ENCODE peak calls at places on chromosome 9, in four cellular contexts. H is GM23338, T is left ventricle myocardium inferior, S is uterus. Z is an unnamed sample. For H3K36me3, the result is how much of the 10 kb centered on the place peaks cover.

GRCh38 chr9:109244179-109245132 is 76.4 kb downstream of the EPB41L4B start:
- DNase-seq in H (peak), T (peak), S (peak), Z (peak)

GRCh38 chr9:77834898-77835505 is 186.9 kb upstream of the GNA14 start:
- DNase-seq in H (no peak), T (no peak), S (no peak), Z (no peak)

GRCh38 chr9:17342696-17343095 is 207.9 kb downstream of the CNTLN start:
- DNase-seq in H (peak), T (no peak), S (no peak), Z (no peak)

GRCh38 chr9:94168203-94169000 is 84.1 kb downstream of the PTPDC1 start:
- DNase-seq in H (no peak), T (no peak), S (no peak), Z (no peak)

GRCh38 chr9:5553211-5553610 is 42.9 kb downstream of the PDCD1LG2 start:
- DNase-seq in H (no peak), T (no peak), S (no peak), Z (no peak)

GRCh38 chr9:130898552-130898852 is 1.9 kb upstream of the QRFP start:
- DNase-seq in H (no peak), T (no peak), S (no peak), Z (no peak)

GRCh38 chr9:35629597-35629996 is 11.4 kb upstream of the CD72 start:
- DNase-seq in H (no peak), T (no peak), S (no peak), Z (no peak)

GRCh38 chr9:7403839-7404238 is 395.7 kb downstream of the DMAC1 start:
- DNase-seq in H (no peak), T (no peak), S (no peak), Z (no peak)

GRCh38 chr9:88478236-88478635 is 56.7 kb upstream of the NXNL2 start:
- DNase-seq in H (no peak), T (no peak), S (no peak), Z (no peak)

GRCh38 chr9:34249274-34249673 is 70.4 kb downstream of the UBAP1 start:
- DNase-seq in H (no peak), T (no peak), S (no peak), Z (no peak)

GRCh38 chr9:34253460-34253837 is 74.6 kb downstream of the UBAP1 start:
- DNase-seq in H (no peak), T (peak), S (no peak), Z (no peak)

GRCh38 chr9:34252670-34253459 is 74.0 kb downstream of the UBAP1 start:
- DNase-seq in H (peak), T (peak), S (peak), Z (peak)

GRCh38 chr9:34252016-34252415 is 73.2 kb downstream of the UBAP1 start:
- DNase-seq in H (no peak), T (no peak), S (no peak), Z (no peak)

GRCh38 chr9:34250721-34251120 is 71.9 kb downstream of the UBAP1 start:
- DNase-seq in H (no peak), T (no peak), S (no peak), Z (no peak)
- H3K36me3 ChIP-seq in H (under half), T (under half), S (under half), Z (under half)

GRCh38 chr9:26129216-26129615 is 451.0 kb upstream of the TUSC1 start:
- DNase-seq in H (no peak), T (no peak), S (no peak), Z (peak)
- H3K27ac ChIP-seq in H (no peak), T (no peak), S (no peak), Z (peak)

GRCh38 chr9:128382261-128382660 is 11.1 kb downstream of the URM1 start:
- DNase-seq in H (no peak), T (no peak), S (no peak), Z (no peak)
- H3K36me3 ChIP-seq in H (under half), T (half or more), S (under half), Z (under half)

DNA sequence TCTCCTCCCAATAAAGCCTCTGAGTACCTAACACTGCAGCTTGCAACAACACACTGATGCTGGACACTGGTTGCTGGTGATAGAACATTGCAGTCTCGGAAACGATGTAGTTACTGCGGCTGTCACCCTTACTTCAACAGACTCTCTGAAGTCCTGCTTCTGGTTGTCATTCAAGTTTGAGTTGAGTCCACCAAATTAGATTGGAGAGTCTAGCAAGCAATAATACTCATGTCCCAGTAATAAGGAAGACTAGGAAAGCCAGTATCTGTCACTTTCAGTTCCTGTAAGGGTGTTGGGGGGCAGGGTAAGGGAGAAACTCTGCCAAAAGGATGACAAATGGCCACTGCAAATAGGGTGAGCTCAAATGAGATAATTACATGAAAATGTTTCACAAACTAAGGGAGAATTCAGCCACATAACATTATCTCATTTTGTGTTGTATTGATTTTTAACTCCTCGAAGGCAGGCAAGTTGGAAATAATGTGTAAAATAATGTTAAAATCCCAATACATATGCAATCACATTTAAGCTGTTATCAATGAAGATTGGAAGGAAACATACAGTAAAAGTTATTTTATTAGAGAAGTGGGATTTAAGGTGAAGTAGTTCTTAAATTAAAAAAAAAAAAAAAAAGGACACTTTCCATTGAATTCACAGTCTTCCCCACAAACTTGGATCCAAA is 849 bp upstream of the IFT74 start:
- DNase-seq in H (no peak), T (no peak), S (no peak), Z (peak)
- H3K27ac ChIP-seq in H (peak), T (peak), S (peak), Z (peak)

GRCh38 chr9:22056402-22056801 is 47.3 kb upstream of the CDKN2B start:
- DNase-seq in H (no peak), T (no peak), S (no peak), Z (no peak)
- H3K36me3 ChIP-seq in H (under half), T (under half), S (under half), Z (under half)

GRCh38 chr9:36996677-36997076 is 37.4 kb downstream of the PAX5 start:
- DNase-seq in H (no peak), T (no peak), S (no peak), Z (no peak)

GRCh38 chr9:36997414-36997813 is 36.7 kb downstream of the PAX5 start:
- DNase-seq in H (no peak), T (no peak), S (no peak), Z (no peak)

GRCh38 chr9:36993933-36994764 is 39.9 kb downstream of the PAX5 start:
- DNase-seq in H (no peak), T (no peak), S (no peak), Z (no peak)

GRCh38 chr9:36992501-36993316 is 41.4 kb downstream of the PAX5 start:
- DNase-seq in H (no peak), T (no peak), S (no peak), Z (no peak)

GRCh38 chr9:36995927-36996471 is 38.1 kb downstream of the PAX5 start:
- DNase-seq in H (peak), T (peak), S (no peak), Z (peak)
- H3K27ac ChIP-seq in H (no peak), T (no peak), S (no peak), Z (peak)

GRCh38 chr9:114594136-114594535 is 6.6 kb downstream of the ATP6V1G1 start:
- DNase-seq in H (no peak), T (no peak), S (no peak), Z (no peak)
- H3K36me3 ChIP-seq in H (half or more), T (half or more), S (under half), Z (under half)